ENCODE peak calls at places on chromosome 15, in eight cellular contexts. W is epithelial cell of esophagus; Z is NCI-H345; A is RPMI7951; N is HCT116; R is activated CD4-positive, alpha-beta memory T cell treated with anti-CD3 and anti-CD28 coated beads, Interleukin-2, amount 10 ng/mL, durations not matched to agents 7 days and 5 days; J is AG08395; K is posterior vena cava. Y is an unnamed sample.

GRCh38 chr15:100264994-100265640 is 76.7 kb downstream of the ADAMTS17 start:
- DNase-seq in W (peak; percentile 6), Z (no peak), A (no peak), N (no peak), R (no peak), J (no peak), K (no peak), Y (no peak)

GRCh38 chr15:65033659-65034269 is 4.3 kb upstream of the MTFMT start:
- DNase-seq in W (peak; percentile 63), Z (peak; percentile 29), A (peak; percentile 53), N (peak; percentile 31), R (peak; percentile 45), J (peak; percentile 70), K (no peak), Y (peak; percentile 75)

GRCh38 chr15:55587321-55588069 is 650 bp downstream of the PYGO1 start:
- DNase-seq in W (peak; percentile 10), Z (no peak), A (peak; percentile 70), N (no peak), R (no peak), J (peak; percentile 56), K (peak; percentile 83), Y (no peak)

GRCh38 chr15:80557441-80558234 is 137.5 kb upstream of the ABHD17C start:
- DNase-seq in W (no peak), Z (no peak), A (no peak), N (no peak), R (no peak), J (no peak), K (no peak), Y (no peak)

GRCh38 chr15:34726407-34727100 is 28.2 kb downstream of the GJD2 start:
- DNase-seq in W (no peak), Z (no peak), A (no peak), N (no peak), R (no peak), J (peak; percentile 61), K (no peak), Y (no peak)

GRCh38 chr15:70086636-70087035 is 11.1 kb downstream of the TLE3 start:
- DNase-seq in W (no peak), Z (no peak), A (no peak), N (no peak), R (no peak), J (no peak), K (no peak), Y (no peak)

GRCh38 chr15:48573780-48574179 is 71.7 kb downstream of the FBN1 start:
- DNase-seq in W (no peak), Z (no peak), A (no peak), N (no peak), R (no peak), J (no peak), K (no peak), Y (no peak)

GRCh38 chr15:31308185-31308639 is 18.4 kb upstream of the KLF13 start:
- DNase-seq in W (no peak), Z (peak; percentile 72), A (no peak), N (no peak), R (peak; percentile 12), J (no peak), K (no peak), Y (no peak)

GRCh38 chr15:66692808-66693596 is 9.0 kb upstream of the SMAD6 start:
- DNase-seq in W (peak; percentile 53), Z (no peak), A (no peak), N (no peak), R (peak; percentile 28), J (no peak), K (no peak), Y (no peak)

GRCh38 chr15:81254277-81255265 is 57.9 kb downstream of the IL16 start:
- DNase-seq in W (peak; percentile 38), Z (no peak), A (peak; percentile 46), N (no peak), R (no peak), J (no peak), K (no peak), Y (no peak)

GRCh38 chr15:34241376-34242350 is 16.8 kb downstream of the EMC4 start:
- DNase-seq in W (peak; percentile 78), Z (no peak), A (peak; percentile 32), N (no peak), R (peak; percentile 26), J (peak; percentile 49), K (no peak), Y (peak; percentile 20)

GRCh38 chr15:69987492-69988482 is 109.9 kb downstream of the TLE3 start:
- DNase-seq in W (no peak), Z (no peak), A (peak; percentile 78), N (no peak), R (no peak), J (no peak), K (no peak), Y (no peak)

GRCh38 chr15:41241251-41241964 is 10.3 kb downstream of the CHP1 start:
- DNase-seq in W (peak; percentile 38), Z (peak; percentile 92), A (peak; percentile 53), N (no peak), R (no peak), J (no peak), K (no peak), Y (no peak)

GRCh38 chr15:60373327-60373726 is 24.5 kb downstream of the ANXA2 start:
- DNase-seq in W (no peak), Z (no peak), A (no peak), N (no peak), R (no peak), J (no peak), K (no peak), Y (no peak)

GRCh38 chr15:48680841-48681240 is 35.3 kb upstream of the FBN1 start:
- DNase-seq in W (peak; percentile 85), Z (no peak), A (peak; percentile 86), N (no peak), R (no peak), J (peak; percentile 60), K (no peak), Y (peak; percentile 74)

GRCh38 chr15:60017538-60018199 is 13.6 kb downstream of the FOXB1 start:
- DNase-seq in W (peak; percentile 85), Z (no peak), A (peak; percentile 20), N (no peak), R (peak; percentile 33), J (no peak), K (no peak), Y (peak; percentile 2)

GRCh38 chr15:63551400-63551799 is 45.8 kb upstream of the FBXL22 start:
- DNase-seq in W (peak; percentile 64), Z (no peak), A (peak; percentile 17), N (no peak), R (no peak), J (peak; percentile 30), K (no peak), Y (no peak)

GRCh38 chr15:76338555-76339301 is 2.2 kb downstream of the ISL2 start:
- DNase-seq in W (no peak), Z (no peak), A (no peak), N (no peak), R (no peak), J (no peak), K (no peak), Y (no peak)

GRCh38 chr15:93562752-93563151 is 473.7 kb upstream of the RGMA start:
- DNase-seq in W (peak; percentile 77), Z (no peak), A (no peak), N (no peak), R (no peak), J (no peak), K (no peak), Y (no peak)

GRCh38 chr15:38530113-38530512 is 34.5 kb downstream of the RASGRP1 start:
- DNase-seq in W (no peak), Z (no peak), A (peak; percentile 15), N (no peak), R (peak; percentile 33), J (no peak), K (no peak), Y (no peak)

GRCh38 chr15:74635228-74635627 is 19.6 kb downstream of the CLK3 start:
- DNase-seq in W (peak; percentile 77), Z (peak; percentile 62), A (peak; percentile 61), N (no peak), R (peak; percentile 81), J (peak; percentile 79), K (peak; percentile 86), Y (peak; percentile 72)

GRCh38 chr15:41838400-41838897 is at the start of gene PLA2G4B:
- DNase-seq in W (peak; percentile 92), Z (peak; percentile 55), A (no peak), N (no peak), R (no peak), J (no peak), K (no peak), Y (no peak)

GRCh38 chr15:98703291-98703690 is 55.0 kb downstream of the IGF1R start:
- DNase-seq in W (no peak), Z (no peak), A (no peak), N (no peak), R (no peak), J (peak; percentile 52), K (no peak), Y (no peak)

GRCh38 chr15:77580991-77581682 is 51.6 kb downstream of the LINGO1 start:
- DNase-seq in W (peak; percentile 41), Z (no peak), A (no peak), N (no peak), R (no peak), J (no peak), K (no peak), Y (no peak)

GRCh38 chr15:50476143-50476542 is 51.9 kb downstream of the USP8 start:
- DNase-seq in W (peak; percentile 2), Z (no peak), A (no peak), N (no peak), R (no peak), J (no peak), K (no peak), Y (no peak)

GRCh38 chr15:41825145-41825544 is 2.7 kb upstream of the JMJD7 start:
- DNase-seq in W (no peak), Z (no peak), A (no peak), N (no peak), R (no peak), J (no peak), K (no peak), Y (no peak)

GRCh38 chr15:63425426-63425825 is 43.8 kb upstream of the CA12 start:
- DNase-seq in W (no peak), Z (no peak), A (no peak), N (no peak), R (no peak), J (no peak), K (no peak), Y (no peak)

GRCh38 chr15:66803182-66803729 is 101.2 kb downstream of the SMAD6 start:
- DNase-seq in W (peak; percentile 87), Z (no peak), A (peak; percentile 99), N (peak; percentile 86), R (no peak), J (peak; percentile 99), K (peak; percentile 97), Y (peak; percentile 91)

GRCh38 chr15:70078578-70079417 is 18.9 kb downstream of the TLE3 start:
- DNase-seq in W (no peak), Z (no peak), A (no peak), N (no peak), R (no peak), J (no peak), K (no peak), Y (no peak)

GRCh38 chr15:61834076-61834697 is 226.1 kb downstream of the VPS13C start:
- DNase-seq in W (peak; percentile 77), Z (peak; percentile 73), A (peak; percentile 69), N (peak; percentile 52), R (peak; percentile 75), J (peak; percentile 79), K (peak; percentile 94), Y (peak; percentile 64)

GRCh38 chr15:67792250-67792942 is 32.9 kb upstream of the SKOR1 start:
- DNase-seq in W (no peak), Z (no peak), A (no peak), N (no peak), R (no peak), J (no peak), K (no peak), Y (no peak)

GRCh38 chr15:96331141-96331941 is 841 bp downstream of the NR2F2 start:
- DNase-seq in W (peak; percentile 25), Z (no peak), A (peak; percentile 62), N (no peak), R (no peak), J (peak; percentile 40), K (no peak), Y (peak; percentile 53)

GRCh38 chr15:89774492-89774891 is 1.6 kb upstream of the MESP2 start:
- DNase-seq in W (peak; percentile 93), Z (no peak), A (no peak), N (no peak), R (no peak), J (no peak), K (peak; percentile 9), Y (no peak)